ENCODE peak calls at places on chromosomes 16 and 17, in four cellular contexts. H is brain microvascular endothelial cell, R is MM.1S, C is caudate nucleus. T is an unnamed sample.

GRCh38 chr17:1714488-1714979 is 4.4 kb upstream of the TLCD2 start:
- DNase-seq in C (peak), H (peak), R (no peak), T (peak)

GRCh38 chr16:88687254-88687576 is 908 bp upstream of the SNAI3 start:
- DNase-seq in C (no peak), H (no peak), R (no peak), T (no peak)

GRCh38 chr17:71926746-71927398 is 193.9 kb upstream of the SOX9 start:
- DNase-seq in C (no peak), H (no peak), R (no peak), T (no peak)

GRCh38 chr17:79542718-79543117 is 68.1 kb downstream of the RBFOX3 start:
- DNase-seq in R (no peak), H (no peak), C (no peak), T (no peak)

GRCh38 chr16:56861092-56861610 is 3.9 kb upstream of the SLC12A3 start:
- DNase-seq in R (peak), H (no peak), C (no peak), T (no peak)

GRCh38 chr16:87965417-87965816 is 14.2 kb downstream of the BANP start:
- DNase-seq in C (no peak), H (no peak), R (no peak), T (no peak)

GRCh38 chr17:64781810-64782555 is 119.9 kb upstream of the SMURF2 start:
- DNase-seq in R (no peak), C (no peak), H (no peak), T (no peak)

GRCh38 chr17:79981661-79982101 is 54.0 kb downstream of the TBC1D16 start:
- DNase-seq in H (no peak), C (no peak), R (no peak), T (no peak)

GRCh38 chr17:81387235-81388060 is 7.8 kb upstream of the BAHCC1 start:
- DNase-seq in R (no peak), H (no peak), C (peak), T (peak)

GRCh38 chr17:81388091-81388611 is 7.1 kb upstream of the BAHCC1 start:
- DNase-seq in C (no peak), R (no peak), H (no peak), T (no peak)

GRCh38 chr17:81389585-81389984 is 5.7 kb upstream of the BAHCC1 start:
- DNase-seq in C (no peak), H (no peak), R (no peak), T (no peak)

GRCh38 chr17:81390029-81390428 is 5.2 kb upstream of the BAHCC1 start:
- DNase-seq in C (no peak), R (no peak), H (no peak), T (no peak)

GRCh38 chr17:81388612-81389367 is 6.5 kb upstream of the BAHCC1 start:
- DNase-seq in H (no peak), C (peak), R (no peak), T (peak)
- H3K27ac ChIP-seq in H (no peak), C (peak), R (no peak), T (peak)

DNA sequence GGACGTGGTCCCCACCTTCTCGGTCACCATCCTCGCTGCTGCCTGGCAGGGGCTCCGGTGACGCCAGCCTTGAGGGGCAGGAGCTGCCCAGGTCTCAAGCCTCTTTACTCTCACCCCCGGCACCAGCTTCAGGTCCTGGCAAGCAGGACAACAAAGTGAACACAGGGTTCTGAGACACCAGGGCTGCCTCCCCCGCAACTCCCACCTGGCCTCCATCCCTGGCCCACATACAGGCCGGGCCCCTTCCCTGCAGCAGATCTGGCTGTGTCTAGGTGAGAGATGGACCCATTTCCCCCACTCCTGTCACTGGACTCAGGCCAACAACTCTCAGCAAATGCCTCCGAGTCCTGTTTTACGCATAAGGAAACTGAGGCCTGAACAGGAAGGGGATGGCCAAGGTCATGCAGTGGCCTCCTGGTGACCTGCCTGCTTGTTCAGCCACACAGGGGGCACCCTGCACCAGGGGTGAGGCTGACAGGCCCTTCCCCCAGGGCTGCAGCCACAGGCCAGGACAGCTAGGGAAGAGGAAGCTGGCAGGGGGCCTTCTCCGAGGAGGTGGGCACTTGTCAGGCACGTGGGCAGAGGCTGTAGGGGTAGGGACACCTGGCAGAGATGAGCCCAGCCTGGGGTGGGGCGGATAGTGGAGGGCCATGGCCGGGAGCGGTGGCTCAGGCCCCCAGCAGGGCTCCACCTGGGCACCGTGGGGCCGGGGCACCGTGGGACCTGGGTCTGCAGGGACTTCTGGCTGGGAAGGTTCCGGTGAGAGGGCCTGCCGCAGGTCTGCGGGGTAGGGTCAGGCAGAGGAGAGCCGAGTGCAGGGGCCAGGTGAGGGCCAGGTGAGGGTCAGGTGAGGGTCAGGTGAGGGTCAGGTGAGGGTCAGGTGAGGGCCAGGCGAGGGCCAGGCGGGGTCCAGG is 46.7 kb upstream of the PVALEF start:
- DNase-seq in H (no peak), R (no peak), C (no peak), T (no peak)
- H3K27ac ChIP-seq in H (no peak), R (no peak), C (peak), T (no peak)

GRCh38 chr17:9256944-9257629 is 235.8 kb downstream of the NTN1 start:
- DNase-seq in R (no peak), C (no peak), H (no peak), T (no peak)

GRCh38 chr17:9256361-9256943 is 235.1 kb downstream of the NTN1 start:
- DNase-seq in R (no peak), H (no peak), C (no peak), T (no peak)

GRCh38 chr17:9259419-9259818 is 238.1 kb downstream of the NTN1 start:
- DNase-seq in R (no peak), H (no peak), C (no peak), T (no peak)

GRCh38 chr17:9255838-9256237 is 234.5 kb downstream of the NTN1 start:
- DNase-seq in R (no peak), H (no peak), C (no peak), T (no peak)

GRCh38 chr17:9258115-9259020 is 237.1 kb downstream of the NTN1 start:
- DNase-seq in C (no peak), H (no peak), R (no peak), T (no peak)
- H3K27ac ChIP-seq in C (no peak), H (no peak), R (no peak), T (no peak)

GRCh38 chr17:33127706-33128105 is 136.1 kb downstream of the SPACA3 start:
- DNase-seq in C (peak), R (no peak), H (no peak), T (no peak)
- H3K27ac ChIP-seq in C (no peak), R (no peak), H (no peak), T (no peak)

GRCh38 chr16:78102865-78103264 is 3.4 kb downstream of the WWOX start:
- DNase-seq in R (no peak), H (no peak), C (peak), T (no peak)

GRCh38 chr16:78099372-78100161 is at the start of gene WWOX:
- DNase-seq in R (peak), C (peak), H (peak), T (peak)

GRCh38 chr16:78100162-78100467 is 661 bp downstream of the WWOX start:
- DNase-seq in H (no peak), R (no peak), C (no peak), T (no peak)

GRCh38 chr16:78105517-78105916 is 6.1 kb downstream of the WWOX start:
- DNase-seq in H (no peak), R (no peak), C (no peak), T (no peak)

GRCh38 chr16:78102122-78102660 is 2.7 kb downstream of the WWOX start:
- DNase-seq in H (no peak), R (no peak), C (no peak), T (no peak)
- H3K27ac ChIP-seq in H (no peak), R (no peak), C (peak), T (no peak)

DNA sequence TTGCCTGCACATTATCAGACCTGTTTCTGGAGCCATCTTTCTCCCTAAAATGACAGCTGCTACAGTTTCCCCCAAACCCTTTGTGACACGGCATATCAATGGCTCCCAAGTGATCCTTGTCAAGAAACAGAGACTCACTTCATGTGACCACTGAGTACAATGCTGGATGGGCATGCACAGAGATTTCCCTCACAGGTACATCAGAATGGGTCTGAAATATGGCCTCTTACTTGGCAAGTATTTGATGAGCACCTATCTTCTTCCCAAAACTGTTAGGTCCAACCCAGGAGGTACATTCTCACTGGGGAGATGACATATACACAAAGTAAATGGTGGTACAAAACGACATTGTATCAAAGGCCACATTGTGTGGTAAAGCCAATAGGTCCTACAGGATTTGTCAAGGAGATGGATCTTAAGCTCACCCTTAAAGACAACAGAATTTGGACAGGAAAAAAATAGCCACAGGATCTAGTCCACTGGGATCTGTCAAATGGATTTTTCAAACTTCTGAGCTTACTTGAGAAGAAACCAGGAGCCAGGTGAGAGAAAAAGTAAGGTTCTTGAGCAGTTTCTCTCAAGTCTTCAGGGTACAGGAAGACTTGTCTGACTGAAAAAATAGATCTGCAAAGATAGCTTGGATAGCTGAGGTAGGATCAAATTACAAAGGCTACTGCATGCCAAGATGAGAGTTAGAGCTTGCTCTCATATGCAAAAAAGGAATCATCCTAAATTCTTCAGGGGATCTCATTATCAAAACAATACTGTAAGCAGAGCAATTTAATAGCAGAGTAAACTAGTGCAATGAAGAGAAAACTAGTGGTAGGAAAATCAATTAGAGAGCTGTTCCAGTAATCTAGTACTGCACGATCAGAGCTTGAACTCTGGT is 28.8 kb downstream of the RNF43 start:
- DNase-seq in C (no peak), H (no peak), R (peak), T (no peak)
- H3K27ac ChIP-seq in C (no peak), H (no peak), R (no peak), T (no peak)

T was measured in heart right ventricle.